ENCODE peak calls at places on chromosomes 13 and 19, in ten cellular contexts. E is fibroblast of lung, F is transverse colon, N is tibial nerve, C is heart right ventricle, R is body of pancreas, J is astrocyte, Y is IMR-90, H is HL-60, D is neural progenitor cell. L is an unnamed sample.
A peak's percentile ranks its signal among the peaks of the same experiment; 100 is the strongest.

GRCh38 chr13:22047785-22048104 is 376.9 kb downstream of the FGF9 start:
- DNase-seq in E (no peak), F (no peak), N (no peak), C (no peak), R (no peak), J (no peak), Y (no peak), H (no peak), D (no peak), L (no peak)

GRCh38 chr19:49362926-49363264 is 679 bp upstream of the TEAD2 start:
- DNase-seq in E (peak; percentile 61), F (peak; percentile 47), N (peak; percentile 21), C (peak; percentile 62), R (peak; percentile 58), J (peak; percentile 47), Y (peak; percentile 45), H (no peak), D (no peak), L (no peak)

GRCh38 chr19:5120321-5120720 is 151.4 kb downstream of the KDM4B start:
- DNase-seq in E (no peak), F (no peak), N (no peak), C (no peak), R (no peak), J (no peak), Y (no peak), H (no peak), D (no peak), L (no peak)

GRCh38 chr19:42589792-42590191 is 4.9 kb downstream of the CEACAM8 start:
- DNase-seq in E (no peak), F (no peak), N (no peak), C (no peak), R (no peak), J (no peak), Y (no peak), H (no peak), D (no peak), L (no peak)

GRCh38 chr13:103605546-103606326 is 539.5 kb upstream of the SLC10A2 start:
- DNase-seq in E (no peak), F (no peak), N (no peak), C (no peak), R (no peak), J (no peak), Y (no peak), H (no peak), D (no peak), L (no peak)

GRCh38 chr13:32669030-32669646 is 82.9 kb downstream of the PDS5B start:
- DNase-seq in E (peak; percentile 55), F (no peak), N (no peak), C (no peak), R (no peak), J (peak; percentile 42), Y (peak; percentile 67), H (peak; percentile 31), D (peak; percentile 76), L (no peak)

GRCh38 chr13:20472531-20472930 is 53.1 kb downstream of the CRYL1 start:
- DNase-seq in E (no peak), F (no peak), N (no peak), C (no peak), R (no peak), J (no peak), Y (no peak), H (no peak), D (no peak), L (no peak)

GRCh38 chr13:99982021-99982740 is 597 bp downstream of the ZIC2 start:
- DNase-seq in E (peak; percentile 35), F (no peak), N (no peak), C (no peak), R (no peak), J (no peak), Y (no peak), H (no peak), D (peak; percentile 77), L (no peak)

GRCh38 chr13:73059460-73060250 is 850 bp downstream of the KLF5 start:
- DNase-seq in E (peak; percentile 36), F (no peak), N (no peak), C (peak; percentile 30), R (peak; percentile 87), J (no peak), Y (peak; percentile 10), H (peak; percentile 40), D (peak; percentile 87), L (no peak)

GRCh38 chr19:12778020-12778904 is 2.9 kb upstream of the HOOK2 start:
- DNase-seq in E (peak; percentile 83), F (peak; percentile 78), N (peak; percentile 63), C (peak; percentile 86), R (peak; percentile 95), J (peak; percentile 72), Y (peak; percentile 75), H (peak; percentile 73), D (peak; percentile 56), L (no peak)

GRCh38 chr19:15101479-15102082 is 5.6 kb upstream of the SYDE1 start:
- DNase-seq in E (peak; percentile 27), F (peak; percentile 52), N (peak; percentile 35), C (no peak), R (no peak), J (no peak), Y (peak; percentile 56), H (peak; percentile 46), D (peak; percentile 45), L (no peak)

GRCh38 chr13:110266983-110267382 is 40.0 kb downstream of the COL4A1 start:
- DNase-seq in E (no peak), F (no peak), N (no peak), C (no peak), R (no peak), J (no peak), Y (no peak), H (no peak), D (peak; percentile 89), L (no peak)

GRCh38 chr19:38670921-38671398 is 23.5 kb downstream of the ACTN4 start:
- DNase-seq in E (peak; percentile 64), F (no peak), N (no peak), C (no peak), R (no peak), J (no peak), Y (no peak), H (no peak), D (no peak), L (no peak)

GRCh38 chr13:32142956-32143375 is 111.4 kb downstream of the FRY start:
- DNase-seq in E (peak; percentile 79), F (no peak), N (no peak), C (no peak), R (no peak), J (peak; percentile 74), Y (peak; percentile 52), H (peak; percentile 61), D (peak; percentile 50), L (no peak)

GRCh38 chr13:52348983-52349780 is 56.8 kb downstream of the THSD1 start:
- DNase-seq in E (peak; percentile 92), F (no peak), N (no peak), C (no peak), R (no peak), J (peak; percentile 90), Y (peak; percentile 85), H (no peak), D (no peak), L (no peak)

GRCh38 chr19:52140077-52140710 is 456 bp upstream of the ZNF616 start:
- DNase-seq in E (peak; percentile 5), F (no peak), N (peak; percentile 7), C (no peak), R (peak; percentile 13), J (no peak), Y (no peak), H (no peak), D (no peak), L (no peak)

GRCh38 chr13:32824061-32824460 is 192.2 kb upstream of the KL start:
- DNase-seq in E (no peak), F (no peak), N (no peak), C (no peak), R (no peak), J (no peak), Y (no peak), H (no peak), D (no peak), L (no peak)

GRCh38 chr13:48403151-48403631 is 9.7 kb downstream of the LPAR6 start:
- DNase-seq in E (no peak), F (no peak), N (no peak), C (no peak), R (no peak), J (no peak), Y (peak; percentile 18), H (no peak), D (no peak), L (no peak)

GRCh38 chr13:78785764-78786163 is 126.8 kb upstream of the OBI1 start:
- DNase-seq in E (no peak), F (no peak), N (no peak), C (no peak), R (no peak), J (no peak), Y (no peak), H (no peak), D (no peak), L (no peak)

DNA sequence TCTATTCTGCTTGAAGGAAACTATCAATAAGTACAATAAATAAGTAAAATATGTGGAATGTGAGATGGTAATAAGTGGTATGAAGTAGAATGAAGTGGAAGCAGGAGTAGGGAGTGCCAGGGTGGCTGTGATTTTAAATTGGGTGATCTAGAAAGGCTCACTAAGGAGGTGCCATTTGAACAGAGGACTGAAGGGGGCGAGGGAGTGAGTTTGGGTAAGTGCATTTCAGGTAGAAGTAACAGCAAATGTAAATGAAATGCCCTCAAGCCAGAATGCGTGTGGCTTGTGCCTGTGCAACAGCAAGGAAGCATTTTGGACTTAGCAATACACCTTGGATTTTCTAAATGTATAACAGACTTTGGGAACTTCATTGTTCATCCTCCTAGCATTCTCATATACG is 77.1 kb downstream of the CCNA1 start:
- DNase-seq in E (no peak), F (no peak), N (no peak), C (no peak), R (no peak), J (no peak), Y (no peak), H (no peak), D (peak; percentile 35), L (no peak)
- TF ChIP-seq CTCF in E (no peak), F (no peak), N (no peak), C (no peak), R (no peak), J (no peak), Y (no peak), H (no peak), D (peak; percentile 37), L (no peak)

GRCh38 chr13:26074706-26075105 is 22.9 kb upstream of the SHISA2 start:
- DNase-seq in E (peak; percentile 42), F (no peak), N (no peak), C (no peak), R (no peak), J (peak; percentile 26), Y (peak; percentile 14), H (no peak), D (no peak), L (no peak)
- H3K4me3 ChIP-seq in E (no peak overlapping the region), F (no peak overlapping the region), N (peak overlapping the region; percentile 2), C (no peak overlapping the region), R (no peak overlapping the region), J (peak overlapping the region; percentile 24), Y (no peak overlapping the region), H (no peak overlapping the region), D (no peak overlapping the region), L (no peak overlapping the region)

GRCh38 chr13:106373989-106374572 is 161.4 kb downstream of the EFNB2 start:
- DNase-seq in E (peak; percentile 78), F (no peak), N (no peak), C (no peak), R (no peak), J (peak; percentile 71), Y (peak; percentile 73), H (no peak), D (no peak), L (no peak)
- H3K27ac ChIP-seq in E (no peak overlapping the region), F (no peak overlapping the region), N (no peak overlapping the region), C (no peak overlapping the region), R (no peak overlapping the region), J (peak overlapping the region; percentile 66), Y (peak overlapping the region; percentile 3), H (no peak overlapping the region), D (no peak overlapping the region), L (no peak overlapping the region)

GRCh38 chr19:35194022-35194984 is 34.2 kb downstream of the FAM187B start:
- DNase-seq in E (no peak), F (no peak), N (no peak), C (no peak), R (no peak), J (no peak), Y (no peak), H (no peak), D (no peak), L (no peak)
- TF ChIP-seq CTCF in E (no peak), F (no peak), N (no peak), C (no peak), R (no peak), J (no peak), Y (no peak), H (no peak), D (no peak), L (no peak)

L was measured in dorsolateral prefrontal cortex.